ENCODE peak calls at places on chromosomes 3 and 15, in four cellular contexts. H, P, Y and Z are unnamed samples.

GRCh38 chr3:11636372-11636760 is 7.3 kb downstream of the VGLL4 start:
- DNase-seq in H (no peak), P (no peak), Y (no peak), Z (peak; percentile 60)

GRCh38 chr3:126671521-126671920 is 16.6 kb upstream of the TXNRD3 start:
- DNase-seq in Y (no peak), P (no peak), H (no peak), Z (no peak)

GRCh38 chr3:77889616-77890015 is 849.7 kb downstream of the ROBO2 start:
- DNase-seq in H (no peak), Y (no peak), P (no peak), Z (no peak)

GRCh38 chr3:112083239-112083638 is 3.0 kb upstream of the C3orf52 start:
- DNase-seq in P (no peak), Y (no peak), H (no peak), Z (no peak)

GRCh38 chr15:81281925-81282895 is 41.7 kb downstream of the STARD5 start:
- DNase-seq in P (no peak), H (no peak), Y (no peak), Z (no peak)

GRCh38 chr3:108388136-108389132 is 92.1 kb downstream of the HHLA2 start:
- DNase-seq in P (no peak), H (no peak), Y (no peak), Z (no peak)

GRCh38 chr15:98085003-98085639 is 124.6 kb downstream of the ARRDC4 start:
- DNase-seq in P (no peak), H (peak; percentile 69), Y (peak; percentile 63), Z (peak; percentile 45)

GRCh38 chr15:36501063-36501678 is 78.3 kb upstream of the CDIN1 start:
- DNase-seq in Y (peak; percentile 25), H (peak; percentile 79), P (peak; percentile 55), Z (peak; percentile 94)

GRCh38 chr15:27865323-27865922 is 233.7 kb downstream of the OCA2 start:
- DNase-seq in Y (no peak), P (no peak), H (no peak), Z (no peak)

GRCh38 chr15:75195122-75195765 is 6.4 kb upstream of the C15orf39 start:
- DNase-seq in Y (no peak), H (no peak), P (peak; percentile 25), Z (peak; percentile 31)

GRCh38 chr3:24242012-24242698 is 252.5 kb downstream of the THRB start:
- DNase-seq in P (no peak), Y (no peak), H (peak; percentile 45), Z (peak; percentile 79)

GRCh38 chr3:95002665-95003064 is 939.8 kb downstream of the NSUN3 start:
- DNase-seq in P (no peak), Y (no peak), H (no peak), Z (no peak)

GRCh38 chr3:194031867-194032635 is 103.9 kb upstream of the HES1 start:
- DNase-seq in P (no peak), Y (peak; percentile 56), H (no peak), Z (no peak)

GRCh38 chr3:67075295-67075694 is 77.2 kb downstream of the KBTBD8 start:
- DNase-seq in Y (no peak), H (no peak), P (no peak), Z (no peak)
- H3K4me3 ChIP-seq in Y (no peak overlapping the region), H (no peak overlapping the region), P (no peak overlapping the region), Z (no peak overlapping the region)

GRCh38 chr3:10532939-10533730 is 27.7 kb upstream of the ATP2B2 start:
- DNase-seq in P (no peak), H (no peak), Y (peak; percentile 4), Z (no peak)
- H3K4me1 ChIP-seq in P (no peaks in the 10 kb centered on the region), H (no peaks in the 10 kb centered on the region), Y (no peaks in the 10 kb centered on the region), Z (no peaks in the 10 kb centered on the region)

GRCh38 chr3:48656841-48657281 is 5.8 kb downstream of the CELSR3 start:
- DNase-seq in H (no peak), Y (no peak), P (no peak), Z (no peak)
- H3K4me3 ChIP-seq in H (no peak overlapping the region), Y (peak overlapping the region; percentile 78), P (no peak overlapping the region), Z (no peak overlapping the region)

GRCh38 chr3:100993309-100993708 is at the start of gene ABI3BP:
- DNase-seq in Y (peak; percentile 67), H (peak; percentile 89), P (no peak), Z (no peak)

GRCh38 chr3:100992086-100993033 is 861 bp downstream of the ABI3BP start:
- DNase-seq in H (peak; percentile 55), P (no peak), Y (peak; percentile 54), Z (no peak)

GRCh38 chr3:100994809-100995208 is 1.6 kb upstream of the ABI3BP start:
- DNase-seq in Y (no peak), H (no peak), P (no peak), Z (no peak)

GRCh38 chr3:100999160-100999559 is 5.9 kb upstream of the ABI3BP start:
- DNase-seq in H (no peak), P (no peak), Y (no peak), Z (no peak)

GRCh38 chr3:100994187-100994586 is 966 bp upstream of the ABI3BP start:
- DNase-seq in H (no peak), P (no peak), Y (no peak), Z (no peak)
- H3K4me1 ChIP-seq in H (peaks cover 2% of the 10 kb centered on the region), P (no peaks in the 10 kb centered on the region), Y (no peaks in the 10 kb centered on the region), Z (no peaks in the 10 kb centered on the region)

GRCh38 chr3:13656584-13657301 is 107.8 kb downstream of the FBLN2 start:
- DNase-seq in H (no peak), P (no peak), Y (no peak), Z (no peak)

GRCh38 chr3:13658681-13659080 is 109.8 kb downstream of the FBLN2 start:
- DNase-seq in H (no peak), Y (no peak), P (no peak), Z (no peak)

GRCh38 chr3:13660042-13660874 is 111.3 kb downstream of the FBLN2 start:
- DNase-seq in P (no peak), Y (no peak), H (no peak), Z (no peak)

GRCh38 chr3:13659221-13659969 is 110.5 kb downstream of the FBLN2 start:
- DNase-seq in Y (no peak), H (no peak), P (no peak), Z (no peak)

DNA sequence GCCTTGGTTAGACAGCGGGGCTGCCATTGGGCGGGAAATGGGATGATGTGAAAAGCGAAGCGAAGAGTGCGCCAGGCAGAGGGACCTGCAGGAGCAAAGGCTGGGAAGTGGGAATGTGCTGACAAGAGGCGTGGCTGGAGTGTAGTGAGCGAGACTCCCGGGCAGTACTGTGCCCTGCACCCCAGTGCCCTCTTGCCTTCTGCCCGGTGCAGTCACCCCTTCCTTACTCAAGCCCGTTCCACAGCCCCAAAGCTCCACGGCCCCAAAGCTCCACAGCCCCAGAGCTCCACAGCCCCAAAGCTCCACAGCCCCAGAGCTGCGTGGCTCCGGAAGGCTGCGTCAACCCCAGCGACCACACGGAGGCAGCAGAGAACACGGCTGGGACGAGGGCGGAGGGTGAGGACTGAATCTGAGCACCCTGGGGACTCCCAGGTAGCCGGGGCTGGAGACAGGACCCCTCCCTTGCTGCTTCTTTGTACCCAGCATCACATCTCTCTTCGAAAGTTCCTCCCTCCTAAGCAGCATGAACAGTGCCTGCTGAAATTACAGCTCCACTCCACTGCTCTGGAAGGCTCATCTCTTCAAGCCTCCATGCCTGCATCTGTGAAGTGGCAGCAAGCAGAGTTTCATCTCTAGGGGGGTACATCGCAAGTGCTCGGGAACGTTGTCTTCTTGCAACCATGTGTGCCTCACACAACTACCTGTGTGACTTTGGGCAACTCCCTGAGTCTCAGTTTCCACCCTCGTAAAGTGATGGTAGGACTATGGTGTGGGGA is 108.9 kb downstream of the FBLN2 start:
- DNase-seq in H (peak; percentile 22), Y (peak; percentile 48), P (peak; percentile 57), Z (peak; percentile 79)
- H3K4me3 ChIP-seq in H (no peak overlapping the region), Y (no peak overlapping the region), P (peak overlapping the region; percentile 18), Z (no peak overlapping the region)

GRCh38 chr15:42510258-42511009 is 15.0 kb downstream of the SNAP23 start:
- DNase-seq in P (no peak), Y (no peak), H (no peak), Z (no peak)

GRCh38 chr15:42504631-42505030 is 9.2 kb downstream of the SNAP23 start:
- DNase-seq in Y (no peak), H (no peak), P (no peak), Z (no peak)

GRCh38 chr15:42511010-42511396 is 15.6 kb downstream of the SNAP23 start:
- DNase-seq in H (peak; percentile 84), Y (no peak), P (no peak), Z (no peak)

GRCh38 chr15:42507514-42507913 is 12.1 kb downstream of the SNAP23 start:
- DNase-seq in Y (no peak), H (peak; percentile 45), P (no peak), Z (no peak)

GRCh38 chr15:42508263-42508690 is 12.8 kb downstream of the SNAP23 start:
- DNase-seq in H (peak; percentile 78), P (no peak), Y (no peak), Z (no peak)
- H3K4me1 ChIP-seq in H (peaks cover 16% of the 10 kb centered on the region), P (peaks cover 6% of the 10 kb centered on the region), Y (no peaks in the 10 kb centered on the region), Z (no peaks in the 10 kb centered on the region)